ENCODE peak calls at places on chromosome 16, in five cellular contexts. O is body of pancreas, H is pancreas, J is cardiac muscle cell, F is HCT116. X is an unnamed sample.

GRCh38 chr16:57765160-57765728 is 29.7 kb downstream of the KATNB1 start:
- DNase-seq in F (no peak), H (peak; percentile 55), J (no peak), O (no peak), X (no peak)

GRCh38 chr16:27972500-27972899 is 91.0 kb downstream of the GSG1L start:
- DNase-seq in H (no peak), J (peak; percentile 32), F (peak; percentile 73), O (no peak), X (no peak)

GRCh38 chr16:19046062-19046461 is 21.4 kb upstream of the COQ7 start:
- DNase-seq in F (no peak), J (no peak), H (no peak), O (no peak), X (no peak)

GRCh38 chr16:85902366-85903155 is 3.6 kb downstream of the IRF8 start:
- DNase-seq in O (no peak), J (peak; percentile 22), H (no peak), F (no peak), X (no peak)

GRCh38 chr16:49602201-49603041 is 228.8 kb downstream of the C16orf78 start:
- DNase-seq in H (no peak), O (no peak), J (no peak), F (no peak), X (no peak)

GRCh38 chr16:23941025-23941424 is 105.2 kb downstream of the PRKCB start:
- DNase-seq in H (no peak), F (no peak), O (no peak), J (no peak), X (no peak)

GRCh38 chr16:53849585-53849984 is 145.6 kb downstream of the FTO start:
- DNase-seq in H (no peak), F (no peak), O (no peak), J (no peak), X (no peak)

GRCh38 chr16:74995986-74996385 is 2.8 kb upstream of the ZNRF1 start:
- DNase-seq in O (no peak), H (no peak), F (no peak), J (no peak), X (no peak)

GRCh38 chr16:474420-475122 is 49.1 kb downstream of the RAB11FIP3 start:
- DNase-seq in J (peak; percentile 21), H (no peak), O (peak; percentile 19), F (no peak), X (no peak)
- H3K4me3 ChIP-seq in J (no peak overlapping the region), H (no peak overlapping the region), O (no peak overlapping the region), F (no peak overlapping the region), X (no peak overlapping the region)

GRCh38 chr16:2043980-2044451 is 3.6 kb downstream of the NTHL1 start:
- DNase-seq in H (peak; percentile 70), F (no peak), O (no peak), J (no peak), X (peak; percentile 64)

GRCh38 chr16:2042666-2043295 is 4.9 kb downstream of the NTHL1 start:
- DNase-seq in O (no peak), H (no peak), J (no peak), F (no peak), X (no peak)

GRCh38 chr16:2046125-2046888 is 1.3 kb downstream of the NTHL1 start:
- DNase-seq in J (no peak), O (no peak), F (no peak), H (no peak), X (no peak)

GRCh38 chr16:2043296-2043979 is 4.2 kb downstream of the NTHL1 start:
- DNase-seq in F (no peak), J (no peak), O (no peak), H (peak; percentile 55), X (peak; percentile 71)

GRCh38 chr16:2044541-2044940 is 3.1 kb downstream of the NTHL1 start:
- DNase-seq in H (peak; percentile 66), F (no peak), O (no peak), J (no peak), X (no peak)
- H3K4me1 ChIP-seq in H (peaks cover 10% of the 10 kb centered on the region), F (peaks cover 11% of the 10 kb centered on the region), O (peaks cover 29% of the 10 kb centered on the region), J (peaks cover 24% of the 10 kb centered on the region), X (peaks cover 8% of the 10 kb centered on the region)

GRCh38 chr16:22193134-22193411 is 13.0 kb upstream of the EEF2K start:
- DNase-seq in J (no peak), F (no peak), O (no peak), H (no peak), X (no peak)
- H3K4me3 ChIP-seq in J (no peak overlapping the region), F (no peak overlapping the region), O (no peak overlapping the region), H (no peak overlapping the region), X (no peak overlapping the region)

GRCh38 chr16:50679676-50680555 is 1.2 kb downstream of the SNX20 start:
- DNase-seq in J (no peak), F (no peak), O (no peak), H (no peak), X (no peak)
- H3K4me1 ChIP-seq in J (no peaks in the 10 kb centered on the region), F (no peaks in the 10 kb centered on the region), O (no peaks in the 10 kb centered on the region), H (no peaks in the 10 kb centered on the region), X (peaks cover 1% of the 10 kb centered on the region)

GRCh38 chr16:17058471-17058870 is 412.3 kb downstream of the XYLT1 start:
- DNase-seq in H (no peak), F (no peak), O (no peak), J (no peak), X (peak; percentile 14)
- H3K4me3 ChIP-seq in H (no peak overlapping the region), F (no peak overlapping the region), O (no peak overlapping the region), J (no peak overlapping the region), X (no peak overlapping the region)

DNA sequence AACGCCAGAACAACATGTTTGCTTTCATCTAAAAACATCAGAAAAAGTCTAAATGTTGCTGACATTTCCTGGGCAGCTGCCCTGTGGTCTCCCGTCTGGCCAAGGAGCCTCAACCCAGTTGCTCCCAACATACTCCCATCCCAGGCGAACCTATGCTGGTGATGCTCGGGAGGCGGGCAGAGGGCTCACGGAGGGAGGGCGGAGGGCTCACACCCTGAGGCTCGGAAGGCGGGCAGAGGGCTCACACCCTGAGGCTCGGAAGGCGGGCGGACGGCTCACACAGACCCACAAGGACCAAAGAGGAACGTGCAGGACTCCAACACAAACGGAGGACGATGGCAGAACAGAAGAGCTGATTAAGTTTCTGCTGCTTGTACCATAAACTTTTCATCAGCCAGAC is 135.3 kb downstream of the ANKRD11 start:
- DNase-seq in F (no peak), O (no peak), J (no peak), H (no peak), X (no peak)
- H3K4me1 ChIP-seq in F (peaks cover 7% of the 10 kb centered on the region), O (peaks cover 72% of the 10 kb centered on the region), J (peaks cover 28% of the 10 kb centered on the region), H (peaks cover 50% of the 10 kb centered on the region), X (peaks cover 22% of the 10 kb centered on the region)

DNA sequence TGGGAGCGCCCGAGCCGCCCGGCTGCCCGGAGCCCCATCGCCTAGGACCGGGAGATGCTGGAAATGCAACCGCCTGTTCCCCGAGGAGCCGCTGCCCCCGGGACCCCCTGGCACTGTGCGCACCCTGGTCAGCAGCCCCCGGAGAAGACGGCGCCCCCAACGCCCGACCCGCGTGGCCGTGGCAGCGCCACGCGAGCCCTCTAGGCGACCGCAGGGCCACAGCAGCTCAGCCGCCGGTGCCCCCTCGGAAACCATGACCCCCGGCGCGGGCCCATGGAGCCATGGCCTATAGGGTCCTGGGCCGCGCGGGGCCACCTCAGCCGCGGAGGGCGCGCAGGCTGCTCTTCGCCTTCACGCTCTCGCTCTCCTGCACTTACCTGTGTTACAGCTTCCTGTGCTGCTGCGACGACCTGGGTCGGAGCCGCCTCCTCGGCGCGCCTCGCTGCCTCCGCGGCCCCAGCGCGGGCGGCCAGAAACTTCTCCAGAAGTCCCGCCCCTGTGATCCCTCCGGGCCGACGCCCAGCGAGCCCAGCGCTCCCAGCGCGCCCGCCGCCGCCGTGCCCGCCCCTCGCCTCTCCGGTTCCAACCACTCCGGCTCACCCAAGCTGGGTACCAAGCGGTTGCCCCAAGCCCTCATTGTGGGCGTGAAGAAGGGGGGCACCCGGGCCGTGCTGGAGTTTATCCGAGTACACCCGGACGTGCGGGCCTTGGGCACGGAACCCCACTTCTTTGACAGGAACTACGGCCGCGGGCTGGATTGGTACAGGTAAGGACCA is 556 bp downstream of the HS3ST2 start:
- DNase-seq in O (no peak), H (peak; percentile 68), F (no peak), J (no peak), X (no peak)
- H3K4me3 ChIP-seq in O (no peak overlapping the region), H (no peak overlapping the region), F (no peak overlapping the region), J (peak overlapping the region; percentile 34), X (peak overlapping the region; percentile 25)